ENCODE peak calls at places on chromosomes 11 and 22, in ten cellular contexts. Q is fibroblast of gingiva; S is Caki2; F is transverse colon; P is left lobe of liver; R is stimulated activated CD4-positive, alpha-beta T cell treated with anti-CD3 and anti-CD28 coated beads, TNF-alpha, amount 100 ng/mL, for 48 hours; Y is Calu3; A is naive thymus-derived CD8-positive, alpha-beta T cell; Z is foreskin melanocyte; X is iris pigment epithelial cell. C is an unnamed sample.

GRCh38 chr11:13962562-13963168 is at the start of gene SPON1:
- DNase-seq in F (peak; percentile 50), Q (peak; percentile 38), X (no peak), R (peak; percentile 22), S (no peak), Y (no peak), Z (no peak), P (no peak), A (no peak), C (peak; percentile 15)

GRCh38 chr11:134958870-134959269 is 546.8 kb upstream of the B3GAT1 start:
- DNase-seq in Q (no peak), P (no peak), X (no peak), Z (no peak), R (no peak), F (no peak), A (no peak), S (no peak), Y (no peak), C (no peak)

GRCh38 chr11:33172345-33172744 is 11.1 kb upstream of the CSTF3 start:
- DNase-seq in X (no peak), Y (no peak), P (no peak), S (no peak), Z (no peak), F (no peak), A (no peak), Q (no peak), R (no peak), C (no peak)

GRCh38 chr11:119985551-119985950 is 152.4 kb downstream of the TRIM29 start:
- DNase-seq in Z (no peak), Q (no peak), S (no peak), X (no peak), P (no peak), A (no peak), F (no peak), R (no peak), Y (no peak), C (no peak)

GRCh38 chr11:79482800-79483199 is 42.0 kb upstream of the TENM4 start:
- DNase-seq in Z (no peak), P (no peak), Y (no peak), F (no peak), R (no peak), Q (no peak), A (no peak), S (no peak), X (no peak), C (no peak)

GRCh38 chr11:59641156-59641555 is 25.6 kb upstream of the OSBP start:
- DNase-seq in F (no peak), Y (no peak), Q (no peak), R (no peak), X (no peak), S (no peak), A (no peak), Z (no peak), P (no peak), C (peak; percentile 43)

GRCh38 chr22:41480397-41480735 is 11.4 kb downstream of the ACO2 start:
- DNase-seq in Y (no peak), Q (peak; percentile 68), R (no peak), P (no peak), Z (no peak), X (peak; percentile 94), S (no peak), F (no peak), A (no peak), C (peak; percentile 86)

GRCh38 chr22:17106785-17107546 is 14.2 kb downstream of the TMEM121B start:
- DNase-seq in A (no peak), F (no peak), P (no peak), Z (no peak), Q (no peak), X (peak; percentile 13), Y (no peak), R (no peak), S (no peak), C (no peak)

GRCh38 chr11:128669491-128669890 is 24.4 kb upstream of the FLI1 start:
- DNase-seq in S (no peak), A (no peak), Q (no peak), P (no peak), X (peak; percentile 65), Y (no peak), Z (no peak), R (no peak), F (no peak), C (peak; percentile 81)

GRCh38 chr11:134119094-134119493 is 50.2 kb downstream of the JAM3 start:
- DNase-seq in Q (peak; percentile 27), Z (no peak), S (no peak), P (no peak), R (no peak), Y (no peak), F (no peak), X (peak; percentile 86), A (no peak), C (peak; percentile 78)

GRCh38 chr11:116396332-116396731 is 376.5 kb downstream of the BUD13 start:
- DNase-seq in A (no peak), Z (peak; percentile 6), R (no peak), Q (no peak), X (no peak), F (no peak), Y (no peak), S (no peak), P (no peak), C (no peak)

GRCh38 chr11:130478881-130479280 is 30.4 kb downstream of the ADAMTS15 start:
- DNase-seq in Y (no peak), A (no peak), S (no peak), P (no peak), F (no peak), Q (no peak), X (no peak), R (no peak), Z (no peak), C (peak; percentile 59)

GRCh38 chr11:74952752-74953151 is 3.7 kb downstream of the SPCS2 start:
- DNase-seq in S (no peak), A (no peak), R (no peak), F (no peak), P (no peak), X (no peak), Y (no peak), Q (no peak), Z (no peak), C (no peak)

GRCh38 chr11:66064571-66064970 is 5.5 kb upstream of the PACS1 start:
- DNase-seq in S (no peak), Q (no peak), Y (no peak), X (no peak), Z (no peak), R (no peak), P (no peak), F (no peak), A (no peak), C (no peak)

GRCh38 chr22:49747705-49748104 is 80.0 kb downstream of the BRD1 start:
- DNase-seq in Q (no peak), P (no peak), Y (no peak), S (no peak), X (no peak), Z (no peak), R (no peak), F (no peak), A (no peak), C (no peak)

GRCh38 chr11:131748146-131749050 is 378.0 kb downstream of the NTM start:
- DNase-seq in R (peak; percentile 4), S (peak; percentile 7), X (peak; percentile 79), Y (peak; percentile 10), P (peak; percentile 58), A (no peak), Z (peak; percentile 49), F (peak; percentile 42), Q (peak; percentile 67), C (peak; percentile 84)